ENCODE peak calls at places on chromosome 9, in four cellular contexts. One of them, this sample, is unnamed.
A peak's percentile ranks its signal among the peaks of the same experiment; 100 is the strongest.

GRCh38 chr9:118829334-118829733 is 539.9 kb downstream of the BRINP1 start:
- DNase-seq in frontal cortex: no peak
- DNase-seq in kidney: no peak
- DNase-seq in sigmoid colon: no peak
- DNase-seq in this sample: peak; percentile 14

GRCh38 chr9:17025281-17025680 is 109.6 kb upstream of the CNTLN start:
- DNase-seq in kidney: no peak
- DNase-seq in frontal cortex: no peak
- DNase-seq in sigmoid colon: no peak
- DNase-seq in this sample: no peak

GRCh38 chr9:110189001-110189400 is 19.0 kb downstream of the C9orf152 start:
- DNase-seq in kidney: no peak
- DNase-seq in frontal cortex: no peak
- DNase-seq in sigmoid colon: peak; percentile 90
- DNase-seq in this sample: peak; percentile 45

GRCh38 chr9:89558500-89558899 is 46.3 kb upstream of the GADD45G start:
- DNase-seq in frontal cortex: no peak
- DNase-seq in kidney: no peak
- DNase-seq in sigmoid colon: no peak
- DNase-seq in this sample: no peak

GRCh38 chr9:134325813-134326753 is at the start of gene RXRA:
- DNase-seq in sigmoid colon: peak; percentile 94
- DNase-seq in frontal cortex: peak; percentile 94
- DNase-seq in kidney: peak; percentile 96
- DNase-seq in this sample: peak; percentile 88

GRCh38 chr9:2691212-2691611 is 26.1 kb upstream of the KCNV2 start:
- DNase-seq in kidney: no peak
- DNase-seq in sigmoid colon: no peak
- DNase-seq in frontal cortex: no peak
- DNase-seq in this sample: no peak

GRCh38 chr9:110807956-110808598 is 139.5 kb downstream of the MUSK start:
- DNase-seq in frontal cortex: no peak
- DNase-seq in kidney: no peak
- DNase-seq in sigmoid colon: no peak
- DNase-seq in this sample: peak; percentile 34

GRCh38 chr9:107816187-107817021 is 326.8 kb upstream of the KLF4 start:
- DNase-seq in sigmoid colon: no peak
- DNase-seq in kidney: no peak
- DNase-seq in frontal cortex: no peak
- DNase-seq in this sample: no peak

GRCh38 chr9:125854553-125855275 is 107.5 kb downstream of the PBX3 start:
- DNase-seq in kidney: no peak
- DNase-seq in frontal cortex: no peak
- DNase-seq in sigmoid colon: no peak
- DNase-seq in this sample: peak; percentile 77

GRCh38 chr9:125426926-125427325 is 165.3 kb downstream of the GAPVD1 start:
- DNase-seq in kidney: no peak
- DNase-seq in frontal cortex: peak; percentile 41
- DNase-seq in sigmoid colon: no peak
- DNase-seq in this sample: no peak

GRCh38 chr9:125961037-125961436 is 213.9 kb downstream of the PBX3 start:
- DNase-seq in frontal cortex: no peak
- DNase-seq in sigmoid colon: no peak
- DNase-seq in kidney: no peak
- DNase-seq in this sample: no peak

GRCh38 chr9:116287721-116288120 is 134.1 kb downstream of the PAPPA start:
- DNase-seq in sigmoid colon: no peak
- DNase-seq in kidney: no peak
- DNase-seq in frontal cortex: no peak
- DNase-seq in this sample: peak; percentile 56

GRCh38 chr9:99998266-99998665 is 91.8 kb downstream of the STX17 start:
- DNase-seq in sigmoid colon: no peak
- DNase-seq in frontal cortex: no peak
- DNase-seq in kidney: no peak
- DNase-seq in this sample: no peak

GRCh38 chr9:94804917-94805544 is 78.5 kb downstream of the AOPEP start:
- DNase-seq in kidney: no peak
- DNase-seq in sigmoid colon: no peak
- DNase-seq in frontal cortex: no peak
- DNase-seq in this sample: no peak